ENCODE peak calls at places on chromosomes 16 and 17, in ten cellular contexts. C, Q, S, M, O, F, L, N, T and R are unnamed samples.
A peak's percentile ranks its signal among the peaks of the same experiment; 100 is the strongest.

GRCh38 chr16:82034981-82035612 is at the start of gene HSD17B2:
- DNase-seq in L (no peak), C (no peak), S (no peak), M (peak; percentile 32), N (no peak), O (no peak), F (peak; percentile 7), Q (no peak), T (no peak), R (no peak)

GRCh38 chr17:8121531-8122390 is 2.1 kb downstream of the HES7 start:
- DNase-seq in O (no peak), L (peak; percentile 62), F (peak; percentile 55), Q (peak; percentile 45), T (peak; percentile 59), M (no peak), N (no peak), C (peak; percentile 66), S (peak; percentile 80), R (peak; percentile 62)

GRCh38 chr17:81512984-81513668 is 527 bp upstream of the ACTG1 start:
- DNase-seq in F (peak; percentile 43), C (peak; percentile 82), L (peak; percentile 79), Q (peak; percentile 74), S (peak; percentile 92), N (no peak), M (peak; percentile 70), T (peak; percentile 80), O (no peak), R (peak; percentile 84)

GRCh38 chr17:46140645-46141197 is 52.5 kb downstream of the KANSL1 start:
- DNase-seq in Q (no peak), L (no peak), S (no peak), F (no peak), M (no peak), O (no peak), N (no peak), T (no peak), C (no peak), R (no peak)

GRCh38 chr16:8850279-8850885 is 18.4 kb downstream of the CARHSP1 start:
- DNase-seq in T (peak; percentile 19), S (no peak), F (peak; percentile 87), L (peak; percentile 60), M (no peak), Q (peak; percentile 64), C (no peak), N (no peak), O (no peak), R (peak; percentile 65)

GRCh38 chr17:6823011-6823442 is 8.5 kb downstream of the TEKT1 start:
- DNase-seq in T (no peak), F (peak; percentile 6), O (no peak), L (no peak), C (no peak), S (no peak), Q (no peak), M (no peak), N (no peak), R (no peak)

GRCh38 chr16:87945351-87946042 is 5.7 kb upstream of the BANP start:
- DNase-seq in T (peak; percentile 91), M (peak; percentile 78), C (no peak), L (peak; percentile 62), O (no peak), S (peak; percentile 83), Q (peak; percentile 78), N (no peak), F (peak; percentile 83), R (peak; percentile 67)

GRCh38 chr17:66373079-66373478 is 70.7 kb downstream of the PRKCA start:
- DNase-seq in C (no peak), T (no peak), F (no peak), M (no peak), N (no peak), L (no peak), S (no peak), Q (no peak), O (no peak), R (no peak)

GRCh38 chr17:78391843-78392242 is 13.4 kb downstream of the PGS1 start:
- DNase-seq in S (no peak), T (no peak), O (no peak), N (no peak), M (no peak), Q (no peak), F (peak; percentile 89), L (no peak), C (no peak), R (no peak)

GRCh38 chr17:4375039-4375748 is 8.7 kb upstream of the UBE2G1 start:
- DNase-seq in M (no peak), F (no peak), T (no peak), L (no peak), O (no peak), C (no peak), S (no peak), Q (no peak), N (no peak), R (no peak)

GRCh38 chr16:68472581-68472980 is 24.3 kb upstream of the SMPD3 start:
- DNase-seq in O (no peak), Q (no peak), S (no peak), F (no peak), C (no peak), T (no peak), M (no peak), L (no peak), N (no peak), R (no peak)

GRCh38 chr16:4477966-4478365 is 1.8 kb downstream of the HMOX2 start:
- DNase-seq in M (no peak), F (peak; percentile 61), T (no peak), Q (no peak), S (no peak), C (no peak), L (no peak), O (no peak), N (no peak), R (no peak)

GRCh38 chr17:75590314-75590761 is 2.7 kb downstream of the MYO15B start:
- DNase-seq in N (no peak), L (no peak), Q (no peak), O (no peak), S (no peak), T (no peak), C (no peak), M (no peak), F (no peak), R (no peak)

GRCh38 chr16:73172621-73173312 is 124.8 kb upstream of the ZFHX3 start:
- DNase-seq in F (peak; percentile 91), O (peak; percentile 67), N (no peak), S (peak; percentile 84), M (peak; percentile 93), Q (peak; percentile 86), L (peak; percentile 90), T (peak; percentile 70), C (no peak), R (peak; percentile 76)

GRCh38 chr17:79749156-79749815 is 18.5 kb downstream of the ENPP7 start:
- DNase-seq in N (no peak), T (no peak), Q (no peak), C (no peak), M (no peak), S (no peak), O (peak; percentile 33), F (peak; percentile 73), L (no peak), R (no peak)

GRCh38 chr17:82053556-82054263 is 2.0 kb downstream of the GPS1 start:
- DNase-seq in Q (no peak), T (no peak), C (no peak), F (no peak), S (no peak), L (no peak), O (no peak), N (no peak), M (no peak), R (peak; percentile 53)

GRCh38 chr16:71746442-71747046 is 22.0 kb upstream of the PHLPP2 start:
- DNase-seq in O (no peak), L (no peak), F (peak; percentile 52), S (peak; percentile 50), N (peak; percentile 13), C (no peak), T (no peak), M (no peak), Q (no peak), R (no peak)

GRCh38 chr16:9971907-9972306 is 210.3 kb downstream of the GRIN2A start:
- DNase-seq in N (no peak), C (no peak), S (no peak), M (no peak), O (no peak), L (no peak), F (no peak), Q (no peak), T (no peak), R (no peak)
- H3K27ac ChIP-seq in N (no peak overlapping the region), C (no peak overlapping the region), S (no peak overlapping the region), M (no peak overlapping the region), O (no peak overlapping the region), L (no peak overlapping the region), F (no peak overlapping the region), Q (no peak overlapping the region), T (no peak overlapping the region), R (no peak overlapping the region)

GRCh38 chr17:61447358-61447757 is 4.9 kb upstream of the TBX4 start:
- DNase-seq in C (no peak), N (no peak), M (no peak), T (no peak), O (no peak), S (no peak), F (no peak), Q (no peak), L (no peak), R (no peak)
- H3K4me3 ChIP-seq in C (no peak overlapping the region), N (no peak overlapping the region), M (no peak overlapping the region), T (no peak overlapping the region), O (no peak overlapping the region), S (no peak overlapping the region), F (no peak overlapping the region), Q (no peak overlapping the region), L (no peak overlapping the region), R (no peak overlapping the region)

GRCh38 chr16:23385441-23385840 is 67.5 kb downstream of the COG7 start:
- DNase-seq in F (no peak), C (no peak), S (no peak), L (no peak), N (no peak), Q (no peak), M (no peak), T (peak; percentile 21), O (no peak), R (no peak)

GRCh38 chr16:23382279-23382678 is 70.7 kb downstream of the COG7 start:
- DNase-seq in F (no peak), S (no peak), O (no peak), M (no peak), N (no peak), T (peak; percentile 40), C (no peak), Q (no peak), L (no peak), R (no peak)

GRCh38 chr16:23387666-23388065 is 65.3 kb downstream of the COG7 start:
- DNase-seq in L (no peak), T (no peak), O (no peak), Q (no peak), N (no peak), C (no peak), S (no peak), F (no peak), M (no peak), R (no peak)

GRCh38 chr16:23383881-23384280 is 69.1 kb downstream of the COG7 start:
- DNase-seq in N (no peak), O (no peak), Q (no peak), T (no peak), C (no peak), F (no peak), S (no peak), L (no peak), M (no peak), R (no peak)

GRCh38 chr16:23384878-23385277 is 68.1 kb downstream of the COG7 start:
- DNase-seq in Q (no peak), M (no peak), F (no peak), O (no peak), L (no peak), T (peak; percentile 34), S (no peak), N (no peak), C (no peak), R (no peak)
- H3K27ac ChIP-seq in Q (no peak overlapping the region), M (no peak overlapping the region), F (no peak overlapping the region), O (no peak overlapping the region), L (no peak overlapping the region), T (no peak overlapping the region), S (no peak overlapping the region), N (no peak overlapping the region), C (no peak overlapping the region), R (no peak overlapping the region)

GRCh38 chr17:30375661-30376060 is 3.1 kb upstream of the CPD start:
- DNase-seq in F (peak; percentile 28), Q (no peak), T (no peak), M (no peak), C (no peak), S (no peak), N (no peak), O (no peak), L (no peak), R (no peak)
- H3K4me3 ChIP-seq in F (no peak overlapping the region), Q (no peak overlapping the region), T (no peak overlapping the region), M (no peak overlapping the region), C (no peak overlapping the region), S (no peak overlapping the region), N (no peak overlapping the region), O (no peak overlapping the region), L (no peak overlapping the region), R (no peak overlapping the region)